ENCODE peak calls at places on chromosomes 12 and 14, in nine cellular contexts. One of them, this sample, is unnamed. For H3K4me1, the result is how much of the 10 kb centered on the place peaks cover.

GRCh38 chr12:39592295-39592694 is 27.3 kb downstream of the ABCD2 start:
- DNase-seq in small intestine: peak
- DNase-seq in GM23248: no peak
- DNase-seq in CD8-positive, alpha-beta T cell: no peak
- DNase-seq in stomach: no peak
- DNase-seq in adrenal gland: no peak
- DNase-seq in right cardiac atrium: no peak
- DNase-seq in right lobe of liver: no peak
- DNase-seq in A549: peak
- DNase-seq in this sample: no peak

GRCh38 chr14:88551936-88552565 is 2.8 kb downstream of the PTPN21 start:
- DNase-seq in CD8-positive, alpha-beta T cell: no peak
- DNase-seq in GM23248: peak
- DNase-seq in stomach: no peak
- DNase-seq in adrenal gland: peak
- DNase-seq in right lobe of liver: peak
- DNase-seq in A549: no peak
- DNase-seq in small intestine: no peak
- DNase-seq in right cardiac atrium: peak
- DNase-seq in this sample: no peak

GRCh38 chr12:4009979-4010704 is 136.9 kb upstream of the PARP11 start:
- DNase-seq in adrenal gland: no peak
- DNase-seq in GM23248: no peak
- DNase-seq in A549: no peak
- DNase-seq in right cardiac atrium: no peak
- DNase-seq in small intestine: no peak
- DNase-seq in stomach: no peak
- DNase-seq in right lobe of liver: no peak
- DNase-seq in CD8-positive, alpha-beta T cell: no peak
- DNase-seq in this sample: no peak

GRCh38 chr12:92144045-92144630 is 1.5 kb downstream of the BTG1 start:
- DNase-seq in right lobe of liver: peak
- DNase-seq in CD8-positive, alpha-beta T cell: peak
- DNase-seq in A549: peak
- DNase-seq in adrenal gland: peak
- DNase-seq in right cardiac atrium: peak
- DNase-seq in stomach: peak
- DNase-seq in small intestine: peak
- DNase-seq in GM23248: peak
- DNase-seq in this sample: peak

GRCh38 chr12:21642707-21643389 is 14.8 kb downstream of the LDHB start:
- DNase-seq in stomach: no peak
- DNase-seq in right cardiac atrium: no peak
- DNase-seq in CD8-positive, alpha-beta T cell: no peak
- DNase-seq in right lobe of liver: no peak
- DNase-seq in GM23248: peak
- DNase-seq in small intestine: no peak
- DNase-seq in A549: no peak
- DNase-seq in adrenal gland: no peak
- DNase-seq in this sample: no peak

GRCh38 chr12:65561798-65562382 is 262.4 kb upstream of the HMGA2 start:
- DNase-seq in stomach: no peak
- DNase-seq in A549: no peak
- DNase-seq in right lobe of liver: no peak
- DNase-seq in right cardiac atrium: no peak
- DNase-seq in small intestine: no peak
- DNase-seq in GM23248: peak
- DNase-seq in adrenal gland: no peak
- DNase-seq in CD8-positive, alpha-beta T cell: no peak
- DNase-seq in this sample: no peak

GRCh38 chr14:48857366-48857765 is 728.8 kb downstream of the RPS29 start:
- DNase-seq in GM23248: no peak
- DNase-seq in small intestine: no peak
- DNase-seq in A549: no peak
- DNase-seq in right cardiac atrium: no peak
- DNase-seq in right lobe of liver: no peak
- DNase-seq in stomach: no peak
- DNase-seq in CD8-positive, alpha-beta T cell: no peak
- DNase-seq in adrenal gland: no peak
- DNase-seq in this sample: no peak

GRCh38 chr12:11731455-11731854 is 82.0 kb downstream of the ETV6 start:
- DNase-seq in GM23248: peak
- DNase-seq in adrenal gland: no peak
- DNase-seq in A549: peak
- DNase-seq in stomach: no peak
- DNase-seq in CD8-positive, alpha-beta T cell: no peak
- DNase-seq in right cardiac atrium: no peak
- DNase-seq in right lobe of liver: no peak
- DNase-seq in small intestine: no peak
- DNase-seq in this sample: no peak

GRCh38 chr14:88170333-88170732 is 152.7 kb downstream of the KCNK10 start:
- DNase-seq in right cardiac atrium: no peak
- DNase-seq in CD8-positive, alpha-beta T cell: no peak
- DNase-seq in right lobe of liver: no peak
- DNase-seq in adrenal gland: no peak
- DNase-seq in GM23248: no peak
- DNase-seq in A549: no peak
- DNase-seq in stomach: no peak
- DNase-seq in small intestine: peak
- DNase-seq in this sample: no peak

GRCh38 chr14:49766839-49767238 is 1.1 kb upstream of the KLHDC2 start:
- DNase-seq in stomach: no peak
- DNase-seq in right lobe of liver: no peak
- DNase-seq in small intestine: peak
- DNase-seq in GM23248: peak
- DNase-seq in right cardiac atrium: no peak
- DNase-seq in A549: no peak
- DNase-seq in adrenal gland: peak
- DNase-seq in CD8-positive, alpha-beta T cell: no peak
- DNase-seq in this sample: peak

GRCh38 chr12:66405395-66405794 is 103.1 kb downstream of the HELB start:
- DNase-seq in adrenal gland: no peak
- DNase-seq in CD8-positive, alpha-beta T cell: no peak
- DNase-seq in right cardiac atrium: no peak
- DNase-seq in A549: no peak
- DNase-seq in right lobe of liver: no peak
- DNase-seq in stomach: no peak
- DNase-seq in small intestine: no peak
- DNase-seq in GM23248: peak
- DNase-seq in this sample: no peak

GRCh38 chr14:104219731-104220224 is 81.4 kb downstream of the KIF26A start:
- DNase-seq in right cardiac atrium: peak
- DNase-seq in CD8-positive, alpha-beta T cell: no peak
- DNase-seq in right lobe of liver: no peak
- DNase-seq in A549: no peak
- DNase-seq in stomach: no peak
- DNase-seq in GM23248: no peak
- DNase-seq in small intestine: no peak
- DNase-seq in adrenal gland: no peak
- DNase-seq in this sample: no peak
- H3K4me1 ChIP-seq in right cardiac atrium: under half
- H3K4me1 ChIP-seq in CD8-positive, alpha-beta T cell: under half
- H3K4me1 ChIP-seq in right lobe of liver: under half
- H3K4me1 ChIP-seq in A549: under half
- H3K4me1 ChIP-seq in stomach: under half
- H3K4me1 ChIP-seq in GM23248: under half
- H3K4me1 ChIP-seq in small intestine: under half
- H3K4me1 ChIP-seq in adrenal gland: under half
- H3K4me1 ChIP-seq in this sample: under half

GRCh38 chr12:47752552-47752951 is 6.1 kb downstream of the RAPGEF3 start:
- DNase-seq in right lobe of liver: no peak
- DNase-seq in stomach: no peak
- DNase-seq in right cardiac atrium: no peak
- DNase-seq in GM23248: peak
- DNase-seq in adrenal gland: no peak
- DNase-seq in CD8-positive, alpha-beta T cell: no peak
- DNase-seq in small intestine: no peak
- DNase-seq in A549: no peak
- DNase-seq in this sample: no peak
- H3K4me1 ChIP-seq in right lobe of liver: under half
- H3K4me1 ChIP-seq in stomach: half or more
- H3K4me1 ChIP-seq in right cardiac atrium: under half
- H3K4me1 ChIP-seq in GM23248: under half
- H3K4me1 ChIP-seq in adrenal gland: under half
- H3K4me1 ChIP-seq in CD8-positive, alpha-beta T cell: under half
- H3K4me1 ChIP-seq in small intestine: under half
- H3K4me1 ChIP-seq in A549: under half
- H3K4me1 ChIP-seq in this sample: under half

GRCh38 chr12:52351196-52352059 is 15.9 kb downstream of the KRT85 start:
- DNase-seq in small intestine: no peak
- DNase-seq in GM23248: no peak
- DNase-seq in CD8-positive, alpha-beta T cell: peak
- DNase-seq in right lobe of liver: peak
- DNase-seq in right cardiac atrium: peak
- DNase-seq in adrenal gland: no peak
- DNase-seq in stomach: peak
- DNase-seq in A549: no peak
- DNase-seq in this sample: no peak

GRCh38 chr12:52352951-52353350 is 14.3 kb downstream of the KRT85 start:
- DNase-seq in right cardiac atrium: no peak
- DNase-seq in small intestine: no peak
- DNase-seq in CD8-positive, alpha-beta T cell: no peak
- DNase-seq in GM23248: no peak
- DNase-seq in right lobe of liver: no peak
- DNase-seq in A549: no peak
- DNase-seq in adrenal gland: no peak
- DNase-seq in stomach: no peak
- DNase-seq in this sample: no peak

GRCh38 chr12:52354197-52354596 is 13.1 kb downstream of the KRT85 start:
- DNase-seq in right lobe of liver: peak
- DNase-seq in right cardiac atrium: no peak
- DNase-seq in GM23248: no peak
- DNase-seq in small intestine: peak
- DNase-seq in CD8-positive, alpha-beta T cell: no peak
- DNase-seq in adrenal gland: no peak
- DNase-seq in A549: no peak
- DNase-seq in stomach: no peak
- DNase-seq in this sample: no peak

GRCh38 chr12:52355181-52355580 is 12.1 kb downstream of the KRT85 start:
- DNase-seq in A549: no peak
- DNase-seq in small intestine: no peak
- DNase-seq in stomach: no peak
- DNase-seq in adrenal gland: no peak
- DNase-seq in right cardiac atrium: no peak
- DNase-seq in GM23248: peak
- DNase-seq in right lobe of liver: peak
- DNase-seq in CD8-positive, alpha-beta T cell: no peak
- DNase-seq in this sample: no peak

GRCh38 chr12:52353766-52354165 is 13.5 kb downstream of the KRT85 start:
- DNase-seq in CD8-positive, alpha-beta T cell: no peak
- DNase-seq in right cardiac atrium: no peak
- DNase-seq in right lobe of liver: peak
- DNase-seq in stomach: no peak
- DNase-seq in adrenal gland: no peak
- DNase-seq in GM23248: no peak
- DNase-seq in A549: no peak
- DNase-seq in small intestine: no peak
- DNase-seq in this sample: no peak
- H3K4me1 ChIP-seq in CD8-positive, alpha-beta T cell: under half
- H3K4me1 ChIP-seq in right cardiac atrium: under half
- H3K4me1 ChIP-seq in right lobe of liver: under half
- H3K4me1 ChIP-seq in stomach: under half
- H3K4me1 ChIP-seq in adrenal gland: under half
- H3K4me1 ChIP-seq in GM23248: under half
- H3K4me1 ChIP-seq in A549: under half
- H3K4me1 ChIP-seq in small intestine: under half
- H3K4me1 ChIP-seq in this sample: under half

DNA sequence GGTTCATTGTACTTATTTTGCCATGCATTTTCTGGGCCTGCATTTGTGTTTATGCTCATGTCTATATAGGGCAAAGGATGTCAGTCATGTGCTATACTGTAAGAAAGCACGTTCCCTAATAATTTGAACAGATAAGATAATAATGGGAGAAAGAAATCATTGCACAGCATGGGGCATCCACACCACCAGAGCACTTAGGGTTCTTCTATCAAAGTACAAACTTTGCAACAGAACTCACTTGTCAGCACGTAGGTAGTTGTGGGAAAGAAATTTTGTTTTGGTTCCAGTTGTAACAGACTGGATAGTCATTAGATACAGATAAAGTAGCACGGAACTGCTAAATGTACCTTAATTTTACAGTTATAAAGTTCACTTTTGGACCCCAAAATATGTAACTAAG is 10.1 kb downstream of the PPP1CC start:
- DNase-seq in adrenal gland: no peak
- DNase-seq in stomach: no peak
- DNase-seq in right cardiac atrium: no peak
- DNase-seq in CD8-positive, alpha-beta T cell: no peak
- DNase-seq in A549: no peak
- DNase-seq in GM23248: no peak
- DNase-seq in small intestine: no peak
- DNase-seq in right lobe of liver: no peak
- DNase-seq in this sample: no peak
- H3K4me1 ChIP-seq in adrenal gland: under half
- H3K4me1 ChIP-seq in stomach: under half
- H3K4me1 ChIP-seq in right cardiac atrium: under half
- H3K4me1 ChIP-seq in CD8-positive, alpha-beta T cell: under half
- H3K4me1 ChIP-seq in A549: under half
- H3K4me1 ChIP-seq in GM23248: under half
- H3K4me1 ChIP-seq in small intestine: under half
- H3K4me1 ChIP-seq in right lobe of liver: half or more
- H3K4me1 ChIP-seq in this sample: under half

DNA sequence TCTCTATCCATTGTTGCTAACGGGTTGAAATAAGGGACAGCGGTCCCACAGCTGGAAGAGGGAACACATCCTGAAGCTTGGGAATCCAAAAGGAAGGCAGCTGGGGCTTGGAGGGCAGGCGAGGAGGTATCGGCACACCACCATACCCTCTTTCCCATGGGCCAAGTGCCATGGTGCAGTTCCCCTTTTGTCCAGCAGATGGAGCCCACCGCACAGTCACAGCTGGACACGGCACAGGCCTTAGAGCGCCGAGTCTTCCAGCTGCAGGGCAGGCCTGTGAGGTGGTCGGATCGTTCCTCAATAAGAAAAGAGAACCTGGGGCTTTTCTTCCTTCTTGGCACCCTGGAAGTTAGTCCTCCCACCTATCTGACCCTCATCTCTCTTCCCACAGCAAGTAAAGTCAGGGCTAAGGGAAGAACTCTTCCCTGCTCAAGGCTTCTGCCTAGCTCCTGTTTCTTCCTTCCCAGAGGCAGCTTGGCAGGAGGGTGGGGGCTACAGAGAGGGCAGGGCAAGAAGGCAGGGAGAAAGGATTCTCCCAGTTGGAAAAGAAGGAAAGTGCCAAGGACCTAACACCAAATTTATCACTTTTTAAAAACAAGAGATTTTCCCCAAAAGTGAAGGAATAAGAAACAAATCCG is 8.6 kb downstream of the PPP1R1A start:
- DNase-seq in right lobe of liver: peak
- DNase-seq in right cardiac atrium: peak
- DNase-seq in small intestine: peak
- DNase-seq in adrenal gland: peak
- DNase-seq in A549: peak
- DNase-seq in stomach: peak
- DNase-seq in CD8-positive, alpha-beta T cell: peak
- DNase-seq in GM23248: peak
- DNase-seq in this sample: peak
- H3K4me1 ChIP-seq in right lobe of liver: under half
- H3K4me1 ChIP-seq in right cardiac atrium: under half
- H3K4me1 ChIP-seq in small intestine: under half
- H3K4me1 ChIP-seq in adrenal gland: under half
- H3K4me1 ChIP-seq in A549: under half
- H3K4me1 ChIP-seq in stomach: under half
- H3K4me1 ChIP-seq in CD8-positive, alpha-beta T cell: under half
- H3K4me1 ChIP-seq in GM23248: under half
- H3K4me1 ChIP-seq in this sample: under half